ENCODE peak calls at places on chromosomes 2 and 18, in seven cellular contexts. M is mammary epithelial cell, J is psoas muscle, G is left lung, N is vagina, Y is A549, I is A673. W is an unnamed sample. For H3K9me3, the result is how much of the 10 kb centered on the place peaks cover.

GRCh38 chr18:63553117-63553516 is 10.9 kb downstream of the SERPINB12 start:
- DNase-seq in M (peak), J (no peak), G (no peak), N (no peak), Y (no peak), I (peak), W (peak)

GRCh38 chr18:62566199-62566598 is 43.4 kb downstream of the ZCCHC2 start:
- DNase-seq in M (no peak), J (peak), G (no peak), N (no peak), Y (peak), I (peak), W (peak)

GRCh38 chr2:20450201-20451108 is 3.6 kb downstream of the RHOB start:
- DNase-seq in M (no peak), J (peak), G (no peak), N (no peak), Y (no peak), I (no peak), W (peak)

GRCh38 chr18:51072586-51073303 is 42.7 kb downstream of the SMAD4 start:
- DNase-seq in M (no peak), J (no peak), G (no peak), N (no peak), Y (no peak), I (no peak), W (no peak)

GRCh38 chr18:59140287-59140885 is 702 bp downstream of the SEC11C start:
- DNase-seq in M (peak), J (no peak), G (no peak), N (no peak), Y (peak), I (peak), W (peak)

GRCh38 chr2:10993001-10993481 is 81.3 kb downstream of the KCNF1 start:
- DNase-seq in M (no peak), J (no peak), G (no peak), N (no peak), Y (no peak), I (no peak), W (no peak)

GRCh38 chr2:214630402-214631035 is 179.0 kb downstream of the BARD1 start:
- DNase-seq in M (peak), J (no peak), G (no peak), N (no peak), Y (no peak), I (no peak), W (no peak)

GRCh38 chr2:205358351-205358815 is 323.9 kb upstream of the NRP2 start:
- DNase-seq in M (peak), J (no peak), G (no peak), N (no peak), Y (no peak), I (peak), W (no peak)

GRCh38 chr2:235402444-235402843 is 91.4 kb upstream of the AGAP1 start:
- DNase-seq in M (no peak), J (no peak), G (no peak), N (no peak), Y (no peak), I (no peak), W (no peak)

DNA sequence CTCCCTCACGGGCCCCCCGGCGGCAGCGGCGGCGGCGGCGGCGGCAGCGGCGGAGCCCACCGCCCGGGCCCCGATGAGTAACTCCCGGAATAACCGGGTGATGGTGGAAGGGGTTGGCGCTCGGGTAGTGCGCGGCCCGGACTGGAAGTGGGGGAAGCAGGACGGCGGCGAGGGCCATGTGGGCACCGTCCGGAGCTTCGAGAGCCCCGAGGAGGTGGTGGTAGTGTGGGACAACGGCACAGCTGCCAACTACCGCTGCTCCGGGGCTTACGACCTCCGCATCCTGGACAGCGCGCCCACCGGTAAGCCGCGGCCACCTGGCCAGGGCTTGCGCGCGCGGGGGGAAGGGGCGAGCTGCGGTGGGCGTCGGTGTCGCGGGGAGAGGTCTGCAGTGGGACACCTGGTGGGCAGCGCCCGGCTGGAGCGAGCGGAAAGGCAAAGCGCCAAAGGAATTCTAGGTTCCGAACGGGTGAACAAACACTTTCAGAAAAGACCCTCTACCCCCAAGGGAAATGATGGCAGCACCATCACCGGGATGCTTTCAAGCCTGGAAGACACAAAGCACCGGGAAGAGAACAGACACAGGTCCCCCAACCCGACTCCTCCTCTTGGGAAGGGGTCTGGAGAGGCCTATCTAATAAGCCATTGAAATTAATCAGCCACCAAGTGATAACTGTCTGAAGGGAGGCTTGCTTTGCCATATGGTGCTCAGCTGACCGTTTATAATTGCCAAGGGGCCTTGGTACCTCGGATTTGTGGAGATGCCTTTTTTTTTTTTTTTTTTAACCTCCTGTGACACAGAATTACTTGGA is 1.1 kb downstream of the MIB1 start:
- DNase-seq in M (peak), J (peak), G (peak), N (no peak), Y (no peak), I (peak), W (no peak)
- TF ChIP-seq CTCF in M (no peak), J (no peak), G (no peak), N (no peak), Y (no peak), I (no peak), W (no peak)

DNA sequence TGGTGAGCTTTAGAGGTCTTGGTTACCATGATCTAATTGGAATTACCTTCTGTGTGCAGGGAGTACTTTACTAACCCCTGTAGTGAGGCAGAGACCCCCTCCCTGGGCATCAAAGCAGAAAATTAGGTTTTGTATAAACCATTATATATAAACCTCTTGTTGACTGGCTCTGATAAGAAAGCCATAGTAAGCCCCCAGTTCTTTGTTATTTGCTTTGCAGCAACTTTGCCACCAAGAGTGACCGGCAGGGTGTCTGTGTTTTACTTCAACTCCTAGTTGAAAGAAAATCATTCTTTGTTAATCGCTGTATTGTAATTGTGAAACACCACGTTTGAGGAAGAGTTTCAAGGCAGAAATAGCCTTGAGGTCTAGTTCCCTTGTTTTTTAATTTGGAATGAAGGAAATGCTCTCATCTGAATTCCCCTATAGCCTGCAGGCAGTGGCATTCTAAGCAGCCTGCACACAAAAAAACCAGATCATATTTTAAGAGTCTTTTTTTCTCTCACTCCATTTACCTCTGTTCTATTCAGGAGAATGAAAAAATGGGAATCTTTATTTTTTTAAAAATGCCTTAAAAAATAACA is 337.9 kb downstream of the SLC4A3 start:
- DNase-seq in M (peak), J (no peak), G (no peak), N (no peak), Y (no peak), I (peak), W (no peak)
- H3K9me3 ChIP-seq in M (under half), J (under half), G (under half), N (under half), Y (under half), I (under half), W (under half)

GRCh38 chr2:32683520-32684086 is 55.8 kb downstream of the TTC27 start:
- DNase-seq in M (no peak), J (no peak), G (no peak), N (no peak), Y (no peak), I (no peak), W (no peak)

GRCh38 chr2:32680937-32681336 is 53.1 kb downstream of the TTC27 start:
- DNase-seq in M (no peak), J (no peak), G (no peak), N (no peak), Y (no peak), I (no peak), W (peak)

GRCh38 chr2:32678825-32679224 is 51.0 kb downstream of the TTC27 start:
- DNase-seq in M (no peak), J (no peak), G (no peak), N (no peak), Y (no peak), I (peak), W (peak)
- TF ChIP-seq CTCF in M (no peak), J (no peak), G (no peak), N (no peak), Y (no peak), I (peak), W (no peak)

DNA sequence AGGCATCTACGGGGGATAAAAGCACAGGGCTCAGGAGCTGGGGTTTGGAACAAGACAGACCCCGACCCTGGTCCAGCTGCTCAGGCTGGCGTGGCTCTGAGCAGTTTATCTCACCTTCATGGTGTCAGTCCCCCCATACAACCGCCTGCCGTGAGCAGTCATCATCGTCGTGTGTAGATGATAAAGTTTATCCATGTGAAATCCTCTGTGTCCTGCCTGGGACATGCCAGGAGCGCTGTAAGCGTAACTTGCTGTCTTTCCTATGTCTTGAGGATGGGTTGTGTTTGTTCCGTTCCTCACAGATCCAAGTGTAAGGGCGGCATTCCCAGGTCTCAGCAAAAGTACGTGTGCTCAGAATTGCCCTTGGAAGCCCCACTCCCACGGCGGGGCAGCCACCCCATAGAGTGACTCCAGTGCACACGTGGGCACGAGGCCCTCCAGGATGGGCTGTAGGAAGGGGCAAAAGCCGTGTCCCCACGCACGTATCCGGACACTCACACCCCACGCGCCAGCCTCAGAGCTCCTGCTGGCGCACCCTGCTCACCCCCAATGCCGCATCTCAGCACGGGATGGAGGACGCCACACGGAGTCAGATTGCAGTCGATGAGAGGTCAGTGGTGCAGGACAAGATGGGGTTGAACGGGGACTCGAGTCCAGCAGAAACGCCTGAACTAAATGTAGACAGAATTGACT is 50.9 kb downstream of the ADI1 start:
- DNase-seq in M (no peak), J (peak), G (peak), N (no peak), Y (no peak), I (no peak), W (no peak)
- H3K9me3 ChIP-seq in M (under half), J (under half), G (under half), N (under half), Y (under half), I (under half), W (under half)

GRCh38 chr2:51711761-51712160 is 679.8 kb upstream of the NRXN1 start:
- DNase-seq in M (no peak), J (no peak), G (no peak), N (no peak), Y (no peak), I (no peak), W (no peak)
- TF ChIP-seq CTCF in M (no peak), J (no peak), G (no peak), N (no peak), Y (no peak), I (no peak), W (no peak)

DNA sequence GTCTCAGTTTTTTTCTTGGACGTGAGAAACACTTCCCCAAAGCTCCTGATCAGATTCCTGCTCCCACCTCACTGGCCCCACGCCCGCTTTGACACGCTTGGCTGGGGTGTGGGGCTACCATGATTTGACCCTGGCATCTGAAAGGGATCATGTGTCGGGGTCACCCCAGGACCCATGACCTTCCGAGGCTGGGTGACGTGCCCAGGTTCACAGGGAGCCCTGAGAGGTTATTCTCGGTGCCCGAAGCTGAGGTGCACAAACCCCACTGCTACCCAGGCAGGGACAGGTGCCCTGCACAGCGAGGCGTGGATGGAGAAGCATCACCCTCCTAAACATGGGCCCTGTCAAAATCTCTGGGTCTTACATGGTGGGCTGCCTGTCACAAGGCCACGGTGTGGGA is 404.1 kb downstream of the GALR1 start:
- DNase-seq in M (no peak), J (no peak), G (no peak), N (no peak), Y (no peak), I (no peak), W (no peak)
- H3K9me3 ChIP-seq in M (under half), J (under half), G (under half), N (under half), Y (under half), I (under half), W (under half)

W was measured in cardiac muscle cell.